ENCODE peak calls at places on chromosome 3, in seven cellular contexts. O, X, B, H, I, D and R are unnamed samples.
A peak's percentile ranks its signal among the peaks of the same experiment; 100 is the strongest.

GRCh38 chr3:8110966-8111798 is 390.4 kb upstream of the LMCD1 start:
- DNase-seq in O (peak; percentile 3), X (peak; percentile 80), B (peak; percentile 9), H (peak; percentile 57), I (peak; percentile 73), D (peak; percentile 19), R (peak; percentile 1)

GRCh38 chr3:195597848-195598247 is 14.1 kb upstream of the APOD start:
- DNase-seq in O (no peak), X (no peak), B (no peak), H (no peak), I (no peak), D (no peak), R (no peak)

GRCh38 chr3:185270262-185270955 is 16.6 kb upstream of the EHHADH start:
- DNase-seq in O (no peak), X (peak; percentile 28), B (no peak), H (no peak), I (no peak), D (no peak), R (no peak)

GRCh38 chr3:126155280-126155640 is 25.1 kb downstream of the ALDH1L1 start:
- DNase-seq in O (no peak), X (no peak), B (no peak), H (no peak), I (no peak), D (no peak), R (no peak)

GRCh38 chr3:141261472-141262171 is 30.0 kb downstream of the PXYLP1 start:
- DNase-seq in O (no peak), X (no peak), B (no peak), H (no peak), I (peak; percentile 42), D (no peak), R (no peak)

GRCh38 chr3:178455264-178455663 is 81.0 kb upstream of the KCNMB2 start:
- DNase-seq in O (no peak), X (no peak), B (no peak), H (no peak), I (no peak), D (no peak), R (no peak)

GRCh38 chr3:187567026-187567425 is 103.2 kb downstream of the SST start:
- DNase-seq in O (no peak), X (no peak), B (no peak), H (no peak), I (peak; percentile 55), D (no peak), R (no peak)

GRCh38 chr3:25472153-25472552 is 44.1 kb downstream of the RARB start:
- DNase-seq in O (no peak), X (no peak), B (no peak), H (no peak), I (no peak), D (no peak), R (no peak)

GRCh38 chr3:52399593-52399992 is 45.3 kb downstream of the SEMA3G start:
- DNase-seq in O (no peak), X (no peak), B (no peak), H (no peak), I (no peak), D (no peak), R (no peak)

GRCh38 chr3:193594946-193595689 is 2.1 kb downstream of the OPA1 start:
- DNase-seq in O (no peak), X (no peak), B (no peak), H (no peak), I (no peak), D (no peak), R (no peak)

GRCh38 chr3:105598047-105598796 is 231.5 kb downstream of the ALCAM start:
- DNase-seq in O (no peak), X (no peak), B (no peak), H (no peak), I (no peak), D (peak; percentile 93), R (no peak)

GRCh38 chr3:72891053-72891855 is 3.4 kb downstream of the GXYLT2 start:
- DNase-seq in O (no peak), X (no peak), B (no peak), H (no peak), I (no peak), D (peak; percentile 92), R (no peak)

GRCh38 chr3:117063910-117064309 is 354.3 kb downstream of the TUSC7 start:
- DNase-seq in O (no peak), X (no peak), B (no peak), H (no peak), I (no peak), D (no peak), R (no peak)